ENCODE peak calls at places on chromosome 2, in six cellular contexts. V is ovary, P is stomach, I is suprapubic skin, H is SK-N-SH, S is tibial nerve. W is an unnamed sample. For H3K36me3, the result is how much of the 10 kb centered on the place peaks cover.

GRCh38 chr2:58512878-58513277 is 271.8 kb upstream of the FANCL start:
- DNase-seq in H (no peak), I (no peak), S (no peak), V (no peak), P (no peak), W (no peak)

GRCh38 chr2:95389256-95390119 is 13.0 kb upstream of the FAHD2A start:
- DNase-seq in P (peak), V (peak), I (peak), H (peak), S (peak), W (peak)

GRCh38 chr2:150389487-150389886 is 98.0 kb downstream of the RND3 start:
- DNase-seq in S (no peak), P (no peak), V (no peak), H (no peak), I (no peak), W (no peak)

GRCh38 chr2:28185881-28186280 is 206.8 kb upstream of the FOSL2 start:
- DNase-seq in H (no peak), P (no peak), I (no peak), V (no peak), S (no peak), W (no peak)

GRCh38 chr2:43084699-43085091 is 141.7 kb downstream of the ZFP36L2 start:
- DNase-seq in P (peak), V (peak), H (no peak), I (no peak), S (peak), W (peak)

GRCh38 chr2:181324912-181325311 is 132.3 kb upstream of the ITGA4 start:
- DNase-seq in P (no peak), H (no peak), I (no peak), V (no peak), S (no peak), W (no peak)

GRCh38 chr2:236862961-236863728 is 222.5 kb upstream of the COPS8 start:
- DNase-seq in S (no peak), V (no peak), I (peak), P (peak), H (no peak), W (peak)

GRCh38 chr2:109270758-109271305 is 141.8 kb downstream of the SH3RF3 start:
- DNase-seq in S (no peak), I (no peak), H (no peak), V (peak), P (peak), W (no peak)

GRCh38 chr2:225797394-225797793 is 397.9 kb downstream of the NYAP2 start:
- DNase-seq in H (no peak), S (no peak), P (no peak), V (no peak), I (no peak), W (no peak)

GRCh38 chr2:217947341-217948316 is 55.2 kb downstream of the TNS1 start:
- DNase-seq in H (no peak), V (peak), P (peak), I (peak), S (no peak), W (peak)

GRCh38 chr2:55351672-55352071 is 68.0 kb downstream of the CCDC88A start:
- DNase-seq in S (no peak), I (no peak), V (no peak), H (no peak), P (no peak), W (no peak)
- TF ChIP-seq EP300 in S (no peak), I (no peak), V (no peak), H (no peak), P (no peak), W (no peak)

GRCh38 chr2:201631041-201631440 is 12.3 kb downstream of the TMEM237 start:
- DNase-seq in H (no peak), V (no peak), I (no peak), P (no peak), S (no peak), W (no peak)
- H3K36me3 ChIP-seq in H (half or more), V (under half), I (half or more), P (half or more), S (under half), W (under half)

DNA sequence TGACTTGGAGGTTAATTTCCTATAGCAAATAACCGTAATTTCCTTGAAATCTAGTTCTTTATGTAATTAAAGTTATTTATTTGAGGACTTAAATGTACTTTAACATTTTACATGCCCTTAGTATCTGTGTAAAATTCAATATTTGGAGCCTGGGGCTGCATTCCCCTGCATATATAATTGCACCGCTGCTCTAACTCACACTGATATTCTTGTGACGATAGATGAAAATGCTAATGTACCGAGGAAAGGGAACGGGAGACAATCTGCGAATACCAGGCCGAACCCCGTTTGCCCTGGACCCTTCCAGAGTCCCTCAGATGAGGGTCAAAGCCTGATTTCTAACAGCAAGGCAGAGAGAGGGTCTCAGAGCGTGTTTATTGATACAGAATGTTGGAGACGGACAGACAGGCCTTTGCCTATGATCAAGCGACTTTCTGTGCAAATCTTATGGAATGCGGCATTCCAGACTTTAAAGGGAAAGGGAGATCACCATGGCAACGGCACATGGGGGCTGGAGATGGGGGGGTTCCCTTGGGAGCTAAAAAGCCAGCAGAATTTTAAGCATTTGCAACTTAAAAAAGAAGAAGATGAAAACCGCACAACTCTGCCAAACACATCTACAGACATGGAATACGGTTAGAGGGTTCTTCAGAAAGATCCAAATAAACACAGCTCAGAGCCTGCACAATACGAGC is 57.6 kb upstream of the TWIST2 start:
- DNase-seq in S (no peak), H (no peak), V (no peak), P (no peak), I (no peak), W (no peak)
- H3K27ac ChIP-seq in S (no peak), H (no peak), V (no peak), P (no peak), I (peak), W (no peak)

GRCh38 chr2:240277073-240277806 is 136.8 kb upstream of the OTOS start:
- DNase-seq in S (no peak), I (no peak), P (peak), H (no peak), V (no peak), W (no peak)

GRCh38 chr2:240280621-240281020 is 140.2 kb upstream of the OTOS start:
- DNase-seq in I (no peak), P (no peak), H (no peak), S (no peak), V (no peak), W (no peak)

GRCh38 chr2:240275386-240275785 is 134.9 kb upstream of the OTOS start:
- DNase-seq in P (no peak), I (no peak), V (no peak), H (no peak), S (no peak), W (no peak)

GRCh38 chr2:240277807-240278522 is 137.5 kb upstream of the OTOS start:
- DNase-seq in H (no peak), P (no peak), V (no peak), I (no peak), S (no peak), W (no peak)

DNA sequence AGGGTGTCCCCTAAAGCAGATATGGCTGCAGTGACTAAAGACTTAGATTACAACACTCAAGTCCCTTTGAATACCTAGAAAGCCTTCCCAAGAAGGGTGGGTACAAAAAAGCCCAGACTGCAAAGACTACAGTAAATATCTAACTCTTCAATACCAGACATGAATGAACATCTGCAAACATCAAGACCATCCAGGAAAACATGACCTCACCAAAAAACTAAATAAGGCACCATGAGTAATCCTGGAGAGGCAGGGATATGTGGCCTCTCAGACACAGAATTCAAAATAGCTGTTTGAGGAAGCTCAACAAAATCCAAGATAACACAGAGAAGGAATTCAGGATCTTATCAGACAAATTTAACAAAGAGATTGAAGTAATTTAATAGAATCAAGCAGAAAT is 138.2 kb upstream of the OTOS start:
- DNase-seq in S (no peak), I (no peak), V (no peak), P (no peak), H (no peak), W (no peak)
- TF ChIP-seq EP300 in S (no peak), I (no peak), V (no peak), P (no peak), H (no peak), W (no peak)

GRCh38 chr2:26380281-26380680 is 21.4 kb upstream of the DRC1 start:
- DNase-seq in H (peak), I (no peak), S (no peak), V (no peak), P (no peak), W (no peak)
- H3K36me3 ChIP-seq in H (under half), I (under half), S (under half), V (under half), P (half or more), W (under half)

DNA sequence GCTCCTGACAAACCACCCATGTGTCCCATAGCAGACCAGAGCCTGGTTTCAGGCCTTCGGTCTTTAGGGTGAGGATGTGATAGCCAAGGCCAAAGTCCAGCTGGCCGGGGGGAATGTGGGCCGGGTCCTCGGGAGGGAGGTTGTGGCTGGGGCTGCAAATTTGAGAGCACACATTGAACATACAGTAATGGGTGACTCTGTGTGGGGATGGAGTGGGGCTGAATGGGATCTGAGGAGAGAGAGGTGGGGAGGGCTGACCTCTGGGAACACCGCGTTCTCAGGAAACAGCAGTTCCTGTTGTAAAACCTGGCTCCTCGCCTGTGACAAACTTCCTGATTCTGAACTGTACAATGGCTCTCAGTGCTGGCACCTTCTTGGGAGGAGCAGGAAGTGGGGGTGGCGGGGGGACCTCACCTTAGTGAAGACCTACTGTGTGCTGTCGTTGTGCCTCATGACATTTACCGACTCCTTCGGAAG is 48.8 kb downstream of the MCFD2 start:
- DNase-seq in S (peak), I (no peak), P (peak), H (no peak), V (peak), W (peak)
- H3K27ac ChIP-seq in S (peak), I (peak), P (peak), H (no peak), V (peak), W (no peak)

GRCh38 chr2:5692561-5693287 is 540 bp downstream of the SOX11 start:
- DNase-seq in P (no peak), H (peak), S (no peak), I (no peak), V (no peak), W (no peak)

GRCh38 chr2:5696351-5696740 is 4.2 kb downstream of the SOX11 start:
- DNase-seq in V (no peak), S (no peak), P (no peak), I (no peak), H (peak), W (no peak)

GRCh38 chr2:5695641-5696350 is 3.6 kb downstream of the SOX11 start:
- DNase-seq in H (peak), I (no peak), P (no peak), S (no peak), V (no peak), W (no peak)

GRCh38 chr2:5693288-5694015 is 1.3 kb downstream of the SOX11 start:
- DNase-seq in S (no peak), I (no peak), V (no peak), H (peak), P (no peak), W (no peak)

GRCh38 chr2:5694016-5694690 is 2.0 kb downstream of the SOX11 start:
- DNase-seq in I (no peak), V (no peak), S (no peak), P (no peak), H (peak), W (no peak)
- TF ChIP-seq EP300 in I (no peak), V (no peak), S (no peak), P (no peak), H (no peak), W (no peak)

GRCh38 chr2:232772540-232772939 is 3.8 kb downstream of the KCNJ13 start:
- DNase-seq in S (no peak), V (no peak), I (no peak), P (no peak), H (no peak), W (no peak)
- H3K36me3 ChIP-seq in S (under half), V (under half), I (under half), P (under half), H (under half), W (under half)